ENCODE peak calls at places on chromosomes 7 and 10, in five cellular contexts. M is Kasumi-1; S is activated effector memory CD4-positive, alpha-beta T cell treated with Interleukin-2 at 50 U/mL for 16 hours; X is ovary; J is H9. B is an unnamed sample.

GRCh38 chr7:78864339-78864738 is 589.1 kb downstream of the MAGI2 start:
- DNase-seq in M (no peak), S (no peak), X (no peak), J (no peak), B (no peak)

GRCh38 chr7:135855836-135856235 is 107.2 kb upstream of the FAM180A start:
- DNase-seq in M (no peak), S (no peak), X (no peak), J (no peak), B (no peak)

GRCh38 chr7:117950601-117951278 is 77.5 kb upstream of the CTTNBP2 start:
- DNase-seq in M (peak; percentile 10), S (no peak), X (no peak), J (no peak), B (no peak)

GRCh38 chr7:39355664-39356063 is 210.5 kb upstream of the YAE1 start:
- DNase-seq in M (no peak), S (no peak), X (no peak), J (no peak), B (no peak)

GRCh38 chr7:128425851-128426250 is 16.1 kb upstream of the IMPDH1 start:
- DNase-seq in M (peak; percentile 64), S (peak; percentile 61), X (peak; percentile 57), J (peak; percentile 74), B (peak; percentile 86)

GRCh38 chr7:36272211-36272566 is 117.5 kb upstream of the ANLN start:
- DNase-seq in M (no peak), S (no peak), X (no peak), J (no peak), B (no peak)

GRCh38 chr7:149670288-149670687 is 103.1 kb downstream of the ZNF467 start:
- DNase-seq in M (peak; percentile 30), S (no peak), X (no peak), J (no peak), B (peak; percentile 61)

GRCh38 chr7:85695041-85695990 is 508.5 kb upstream of the SEMA3D start:
- DNase-seq in M (no peak), S (no peak), X (no peak), J (no peak), B (no peak)

GRCh38 chr10:99431190-99431549 is 746 bp upstream of the GOT1 start:
- DNase-seq in M (peak; percentile 68), S (no peak), X (peak; percentile 64), J (peak; percentile 50), B (peak; percentile 89)

GRCh38 chr7:50507898-50508470 is 57.2 kb downstream of the DDC start:
- DNase-seq in M (no peak), S (no peak), X (no peak), J (no peak), B (no peak)

GRCh38 chr10:87848998-87849397 is 14.3 kb downstream of the KLLN start:
- DNase-seq in M (no peak), S (no peak), X (no peak), J (no peak), B (no peak)

GRCh38 chr10:16987976-16988610 is 141.5 kb downstream of the CUBN start:
- DNase-seq in M (no peak), S (no peak), X (no peak), J (no peak), B (no peak)

GRCh38 chr10:22713853-22714523 is 390 bp downstream of the PIP4K2A start:
- DNase-seq in M (peak; percentile 43), S (no peak), X (peak; percentile 10), J (peak; percentile 34), B (peak; percentile 78)

GRCh38 chr7:22364910-22365309 is 8.0 kb upstream of the RAPGEF5 start:
- DNase-seq in M (no peak), S (no peak), X (no peak), J (no peak), B (no peak)

GRCh38 chr10:88843171-88843570 is 8.5 kb downstream of the ANKRD22 start:
- DNase-seq in M (no peak), S (no peak), X (no peak), J (no peak), B (no peak)

GRCh38 chr7:149369497-149369896 is 91.4 kb downstream of the ZNF777 start:
- DNase-seq in M (no peak), S (no peak), X (no peak), J (no peak), B (no peak)

GRCh38 chr10:86346794-86347665 is 19.6 kb downstream of the GRID1 start:
- DNase-seq in M (no peak), S (no peak), X (no peak), J (no peak), B (no peak)

GRCh38 chr7:115357213-115357999 is 435.5 kb downstream of the MDFIC start:
- DNase-seq in M (no peak), S (no peak), X (no peak), J (no peak), B (no peak)

GRCh38 chr7:159075563-159076238 is 69.0 kb downstream of the VIPR2 start:
- DNase-seq in M (no peak), S (no peak), X (no peak), J (peak; percentile 14), B (no peak)

GRCh38 chr10:79386637-79387465 is 39.6 kb downstream of the PPIF start:
- DNase-seq in M (no peak), S (no peak), X (no peak), J (peak; percentile 29), B (peak; percentile 59)

GRCh38 chr7:15199482-15199881 is 296.9 kb upstream of the DGKB start:
- DNase-seq in M (peak; percentile 9), S (no peak), X (no peak), J (no peak), B (no peak)

B was measured in right cardiac atrium.